ENCODE peak calls at places on chromosomes 2 and 18, in ten cellular contexts. One of them, this sample, is unnamed.

GRCh38 chr2:45441571-45441970 is 169.5 kb downstream of the SRBD1 start:
- DNase-seq in stimulated activated naive CD8-positive, alpha-beta T cell treated with anti-CD3 and anti-CD28 coated beads, Interleukin-15, Interleukin-2, amounts not matched to agents 100 U/mL and 50 U/mL, for 24 hours: no peak
- DNase-seq in GDM1: no peak
- DNase-seq in occipital lobe: no peak
- DNase-seq in right cardiac atrium: peak
- DNase-seq in endothelial cell: no peak
- DNase-seq in kidney tubule cell: no peak
- DNase-seq in OCI-LY7: no peak
- DNase-seq in T follicular helper cell: no peak
- DNase-seq in substantia nigra: no peak
- DNase-seq in this sample: no peak

GRCh38 chr2:22894761-22895160 is 490.2 kb upstream of the KLHL29 start:
- DNase-seq in stimulated activated naive CD8-positive, alpha-beta T cell treated with anti-CD3 and anti-CD28 coated beads, Interleukin-15, Interleukin-2, amounts not matched to agents 100 U/mL and 50 U/mL, for 24 hours: no peak
- DNase-seq in GDM1: no peak
- DNase-seq in occipital lobe: no peak
- DNase-seq in right cardiac atrium: no peak
- DNase-seq in endothelial cell: no peak
- DNase-seq in kidney tubule cell: peak
- DNase-seq in OCI-LY7: no peak
- DNase-seq in T follicular helper cell: no peak
- DNase-seq in substantia nigra: no peak
- DNase-seq in this sample: no peak

GRCh38 chr2:30717081-30717650 is 90.1 kb downstream of the CAPN13 start:
- DNase-seq in stimulated activated naive CD8-positive, alpha-beta T cell treated with anti-CD3 and anti-CD28 coated beads, Interleukin-15, Interleukin-2, amounts not matched to agents 100 U/mL and 50 U/mL, for 24 hours: no peak
- DNase-seq in GDM1: no peak
- DNase-seq in occipital lobe: no peak
- DNase-seq in right cardiac atrium: no peak
- DNase-seq in endothelial cell: no peak
- DNase-seq in kidney tubule cell: no peak
- DNase-seq in OCI-LY7: no peak
- DNase-seq in T follicular helper cell: no peak
- DNase-seq in substantia nigra: no peak
- DNase-seq in this sample: no peak

GRCh38 chr2:114068438-114068837 is 178.5 kb downstream of the ACTR3 start:
- DNase-seq in stimulated activated naive CD8-positive, alpha-beta T cell treated with anti-CD3 and anti-CD28 coated beads, Interleukin-15, Interleukin-2, amounts not matched to agents 100 U/mL and 50 U/mL, for 24 hours: no peak
- DNase-seq in GDM1: no peak
- DNase-seq in occipital lobe: no peak
- DNase-seq in right cardiac atrium: no peak
- DNase-seq in endothelial cell: no peak
- DNase-seq in kidney tubule cell: no peak
- DNase-seq in OCI-LY7: no peak
- DNase-seq in T follicular helper cell: no peak
- DNase-seq in substantia nigra: no peak
- DNase-seq in this sample: no peak

GRCh38 chr2:71604709-71605085 is 151.3 kb downstream of the DYSF start:
- DNase-seq in stimulated activated naive CD8-positive, alpha-beta T cell treated with anti-CD3 and anti-CD28 coated beads, Interleukin-15, Interleukin-2, amounts not matched to agents 100 U/mL and 50 U/mL, for 24 hours: no peak
- DNase-seq in GDM1: no peak
- DNase-seq in occipital lobe: no peak
- DNase-seq in right cardiac atrium: no peak
- DNase-seq in endothelial cell: no peak
- DNase-seq in kidney tubule cell: no peak
- DNase-seq in OCI-LY7: no peak
- DNase-seq in T follicular helper cell: no peak
- DNase-seq in substantia nigra: no peak
- DNase-seq in this sample: peak

GRCh38 chr18:42274488-42275137 is 319.6 kb downstream of the PIK3C3 start:
- DNase-seq in stimulated activated naive CD8-positive, alpha-beta T cell treated with anti-CD3 and anti-CD28 coated beads, Interleukin-15, Interleukin-2, amounts not matched to agents 100 U/mL and 50 U/mL, for 24 hours: no peak
- DNase-seq in GDM1: no peak
- DNase-seq in occipital lobe: no peak
- DNase-seq in right cardiac atrium: no peak
- DNase-seq in endothelial cell: peak
- DNase-seq in kidney tubule cell: peak
- DNase-seq in OCI-LY7: peak
- DNase-seq in T follicular helper cell: no peak
- DNase-seq in substantia nigra: no peak
- DNase-seq in this sample: no peak

GRCh38 chr2:9466147-9466683 is 8.1 kb upstream of the IAH1 start:
- DNase-seq in stimulated activated naive CD8-positive, alpha-beta T cell treated with anti-CD3 and anti-CD28 coated beads, Interleukin-15, Interleukin-2, amounts not matched to agents 100 U/mL and 50 U/mL, for 24 hours: no peak
- DNase-seq in GDM1: no peak
- DNase-seq in occipital lobe: no peak
- DNase-seq in right cardiac atrium: no peak
- DNase-seq in endothelial cell: no peak
- DNase-seq in kidney tubule cell: no peak
- DNase-seq in OCI-LY7: no peak
- DNase-seq in T follicular helper cell: no peak
- DNase-seq in substantia nigra: no peak
- DNase-seq in this sample: no peak

GRCh38 chr18:58180738-58181353 is 136.8 kb downstream of the NEDD4L start:
- DNase-seq in stimulated activated naive CD8-positive, alpha-beta T cell treated with anti-CD3 and anti-CD28 coated beads, Interleukin-15, Interleukin-2, amounts not matched to agents 100 U/mL and 50 U/mL, for 24 hours: peak
- DNase-seq in GDM1: peak
- DNase-seq in occipital lobe: no peak
- DNase-seq in right cardiac atrium: no peak
- DNase-seq in endothelial cell: peak
- DNase-seq in kidney tubule cell: peak
- DNase-seq in OCI-LY7: peak
- DNase-seq in T follicular helper cell: peak
- DNase-seq in substantia nigra: no peak
- DNase-seq in this sample: peak

GRCh38 chr2:9222246-9222898 is 15.8 kb downstream of the ASAP2 start:
- DNase-seq in stimulated activated naive CD8-positive, alpha-beta T cell treated with anti-CD3 and anti-CD28 coated beads, Interleukin-15, Interleukin-2, amounts not matched to agents 100 U/mL and 50 U/mL, for 24 hours: no peak
- DNase-seq in GDM1: no peak
- DNase-seq in occipital lobe: no peak
- DNase-seq in right cardiac atrium: no peak
- DNase-seq in endothelial cell: no peak
- DNase-seq in kidney tubule cell: no peak
- DNase-seq in OCI-LY7: no peak
- DNase-seq in T follicular helper cell: no peak
- DNase-seq in substantia nigra: no peak
- DNase-seq in this sample: no peak